ENCODE peak calls at places on chromosomes 2 and 18, in five cellular contexts. B, X, G, V and J are unnamed samples.

GRCh38 chr2:222609391-222609790 is 46.5 kb downstream of the FARSB start:
- DNase-seq in B (no peak), V (no peak), G (no peak), X (no peak), J (peak)

GRCh38 chr2:15704086-15704787 is 112.6 kb downstream of the DDX1 start:
- DNase-seq in G (no peak), V (no peak), B (no peak), X (no peak), J (no peak)

GRCh38 chr2:215621389-215621788 is 185.5 kb upstream of the FN1 start:
- DNase-seq in V (no peak), X (no peak), G (no peak), B (no peak), J (no peak)

GRCh38 chr2:120751553-120751952 is 15.9 kb downstream of the GLI2 start:
- DNase-seq in B (peak), V (no peak), X (no peak), G (no peak), J (no peak)

GRCh38 chr2:219059725-219060682 is 717 bp downstream of the IHH start:
- DNase-seq in B (no peak), V (no peak), G (no peak), X (peak), J (no peak)

GRCh38 chr2:230829293-230829692 is 35.4 kb upstream of the ITM2C start:
- DNase-seq in X (no peak), V (no peak), G (no peak), B (no peak), J (no peak)

GRCh38 chr18:51266736-51267135 is 69.3 kb upstream of the MEX3C start:
- DNase-seq in V (no peak), B (no peak), G (peak), X (no peak), J (no peak)

GRCh38 chr2:57448816-57449215 is 597.8 kb upstream of the VRK2 start:
- DNase-seq in X (no peak), V (no peak), B (no peak), G (no peak), J (no peak)

GRCh38 chr2:190343500-190344274 is at the start of gene INPP1:
- DNase-seq in B (peak), V (peak), G (peak), X (peak), J (peak)

GRCh38 chr2:236747925-236748324 is 178.3 kb downstream of the ACKR3 start:
- DNase-seq in G (no peak), X (no peak), V (no peak), B (no peak), J (no peak)

GRCh38 chr2:75199428-75200011 is at the start of gene TACR1:
- DNase-seq in V (peak), B (peak), G (peak), X (peak), J (peak)

GRCh38 chr2:136990316-136990715 is 225.0 kb downstream of the THSD7B start:
- DNase-seq in X (no peak), V (no peak), G (no peak), B (no peak), J (no peak)

GRCh38 chr18:79863946-79864725 is 66.4 kb downstream of the KCNG2 start:
- DNase-seq in G (no peak), B (no peak), X (no peak), V (peak), J (no peak)

GRCh38 chr18:11167778-11168177 is 18.4 kb upstream of the PIEZO2 start:
- DNase-seq in X (no peak), G (no peak), B (peak), V (no peak), J (peak)

GRCh38 chr2:38712871-38713270 is 38.3 kb downstream of the SRSF7 start:
- DNase-seq in V (no peak), G (no peak), X (no peak), B (no peak), J (no peak)

GRCh38 chr2:168216351-168217005 is 30.9 kb downstream of the STK39 start:
- DNase-seq in G (no peak), X (no peak), B (no peak), V (no peak), J (no peak)